ENCODE peak calls at places on chromosome 18, in four cellular contexts. X, E, D and B are unnamed samples.

GRCh38 chr18:13392029-13392750 is 173.6 kb downstream of the LDLRAD4 start:
- DNase-seq in E (no peak), D (no peak), X (no peak), B (no peak)

GRCh38 chr18:72985686-72986085 is 117.9 kb upstream of the NETO1 start:
- DNase-seq in D (no peak), X (no peak), E (no peak), B (no peak)

GRCh38 chr18:61203151-61203550 is 130.1 kb upstream of the CDH20 start:
- DNase-seq in D (no peak), X (no peak), E (no peak), B (no peak)

GRCh38 chr18:48785091-48785614 is 165.6 kb downstream of the SMAD7 start:
- DNase-seq in E (no peak), D (no peak), X (peak), B (peak)

GRCh38 chr18:26703170-26703933 is 155.0 kb upstream of the KCTD1 start:
- DNase-seq in E (peak), D (no peak), X (no peak), B (no peak)

GRCh38 chr18:66724664-66725356 is 120.9 kb upstream of the CDH19 start:
- DNase-seq in D (no peak), X (no peak), E (no peak), B (no peak)

GRCh38 chr18:33914399-33914798 is 310.3 kb downstream of the NOL4 start:
- DNase-seq in E (no peak), X (no peak), D (no peak), B (no peak)

GRCh38 chr18:35042389-35043066 is 1.3 kb downstream of the MAPRE2 start:
- DNase-seq in E (no peak), D (no peak), X (no peak), B (no peak)

GRCh38 chr18:60485207-60485606 is 112.6 kb upstream of the MC4R start:
- DNase-seq in X (no peak), D (no peak), E (no peak), B (no peak)

GRCh38 chr18:75531851-75532241 is 104.3 kb upstream of the SMIM21 start:
- DNase-seq in D (no peak), X (no peak), E (no peak), B (no peak)

GRCh38 chr18:52237551-52237950 is 102.4 kb upstream of the DCC start:
- DNase-seq in D (no peak), X (no peak), E (no peak), B (no peak)

GRCh38 chr18:63979409-63979908 is 9.6 kb downstream of the SERPINB8 start:
- DNase-seq in E (peak), D (no peak), X (peak), B (peak)

GRCh38 chr18:59900222-59901128 is 679 bp downstream of the PMAIP1 start:
- DNase-seq in D (no peak), X (no peak), E (peak), B (no peak)

GRCh38 chr18:22504665-22505064 is 87.0 kb upstream of the CTAGE1 start:
- DNase-seq in X (no peak), E (peak), D (no peak), B (no peak)

GRCh38 chr18:79962311-79962710 is 2.1 kb upstream of the HSBP1L1 start:
- DNase-seq in E (no peak), X (no peak), D (no peak), B (no peak)

GRCh38 chr18:12287131-12287681 is 20.8 kb upstream of the TUBB6 start:
- DNase-seq in X (peak), D (no peak), E (no peak), B (no peak)

GRCh38 chr18:47929681-47930085 is 776 bp downstream of the SMAD2 start:
- DNase-seq in E (no peak), D (no peak), X (no peak), B (no peak)

GRCh38 chr18:47050468-47050867 is 15.0 kb upstream of the ELOA2 start:
- DNase-seq in E (peak), D (no peak), X (no peak), B (peak)

GRCh38 chr18:68484241-68484640 is 230.7 kb downstream of the TMX3 start:
- DNase-seq in D (no peak), X (no peak), E (no peak), B (no peak)

GRCh38 chr18:3529077-3529476 is 79.1 kb downstream of the TGIF1 start:
- DNase-seq in X (no peak), E (no peak), D (no peak), B (no peak)

GRCh38 chr18:60120231-60120630 is 220.4 kb downstream of the PMAIP1 start:
- DNase-seq in D (no peak), E (no peak), X (no peak), B (no peak)

GRCh38 chr18:75639468-75639831 is 211.9 kb upstream of the SMIM21 start:
- DNase-seq in X (no peak), D (no peak), E (no peak), B (no peak)